ENCODE peak calls at places on chromosomes 11 and 22, in ten cellular contexts. E is IMR-90; D is AG04449; O is CD8-positive, alpha-beta T cell; R is fibroblast of pulmonary artery; J is A549; N is cardiac muscle cell; F is fibroblast of lung; K is bronchial epithelial cell; S is OCI-LY7. Q is an unnamed sample.

GRCh38 chr11:61587951-61588695 is 7.2 kb upstream of the SYT7 start:
- DNase-seq in R (no peak), D (no peak), S (peak), K (peak), E (no peak), F (no peak), O (peak), N (no peak), J (peak), Q (no peak)

GRCh38 chr11:44733877-44734276 is 7.1 kb downstream of the TSPAN18 start:
- DNase-seq in N (no peak), K (no peak), E (no peak), O (no peak), F (no peak), D (no peak), R (no peak), J (no peak), S (no peak), Q (no peak)

GRCh38 chr11:37695283-37695682 is 1097.2 kb upstream of the RAG2 start:
- DNase-seq in R (no peak), D (no peak), S (no peak), N (no peak), K (no peak), E (no peak), F (no peak), J (no peak), O (no peak), Q (no peak)

GRCh38 chr22:50600541-50600940 is at the start of gene MAPK8IP2:
- DNase-seq in S (no peak), R (no peak), O (no peak), E (no peak), K (no peak), D (no peak), N (no peak), J (no peak), F (no peak), Q (no peak)

GRCh38 chr11:9855579-9856260 is 191.8 kb downstream of the SWAP70 start:
- DNase-seq in S (peak), D (peak), F (no peak), K (no peak), J (no peak), N (no peak), O (no peak), R (no peak), E (peak), Q (no peak)

GRCh38 chr11:36376888-36377758 is 81.0 kb downstream of the PRR5L start:
- DNase-seq in F (no peak), J (peak), O (peak), S (no peak), R (peak), E (peak), N (peak), K (no peak), D (no peak), Q (no peak)

GRCh38 chr11:87779276-87780067 is 395.8 kb downstream of the RAB38 start:
- DNase-seq in R (no peak), J (no peak), S (no peak), F (no peak), K (no peak), E (no peak), O (no peak), N (no peak), D (no peak), Q (no peak)

GRCh38 chr22:40238425-40239344 is 61.0 kb downstream of the TNRC6B start:
- DNase-seq in J (peak), R (peak), K (peak), E (peak), S (no peak), D (peak), N (peak), O (no peak), F (peak), Q (peak)

GRCh38 chr11:126413843-126414405 is 58.4 kb downstream of the ST3GAL4 start:
- DNase-seq in K (no peak), S (no peak), E (no peak), J (no peak), O (no peak), R (no peak), N (no peak), D (no peak), F (no peak), Q (no peak)

GRCh38 chr11:61551630-61552029 is 29.2 kb downstream of the SYT7 start:
- DNase-seq in D (no peak), E (peak), N (peak), R (peak), F (peak), O (no peak), J (peak), S (no peak), K (no peak), Q (no peak)

GRCh38 chr22:21457023-21457787 is 10.0 kb upstream of the TMEM191C start:
- DNase-seq in F (peak), S (no peak), N (no peak), O (no peak), K (peak), R (no peak), E (peak), J (peak), D (no peak), Q (no peak)

GRCh38 chr22:25489947-25490346 is 74.5 kb upstream of the GRK3 start:
- DNase-seq in J (no peak), K (no peak), O (no peak), R (no peak), S (no peak), E (no peak), N (no peak), D (no peak), F (no peak), Q (no peak)

GRCh38 chr11:113603277-113604059 is 102.6 kb downstream of the TMPRSS5 start:
- DNase-seq in D (no peak), E (no peak), K (no peak), N (peak), O (no peak), J (no peak), R (peak), S (no peak), F (no peak), Q (no peak)

GRCh38 chr11:62601114-62601363 is 626 bp downstream of the MTA2 start:
- DNase-seq in O (peak), D (no peak), N (peak), R (peak), F (no peak), K (no peak), E (no peak), S (peak), J (no peak), Q (no peak)

GRCh38 chr22:17120281-17120680 is 879 bp downstream of the TMEM121B start:
- DNase-seq in K (no peak), O (peak), N (peak), J (no peak), R (peak), S (no peak), E (peak), F (peak), D (no peak), Q (no peak)

GRCh38 chr22:46969491-46969890 is 207.0 kb downstream of the TBC1D22A start:
- DNase-seq in N (no peak), K (no peak), E (no peak), F (no peak), S (no peak), J (no peak), R (no peak), D (no peak), O (no peak), Q (no peak)

GRCh38 chr11:66546368-66546965 is at the start of gene ACTN3:
- DNase-seq in K (no peak), J (no peak), S (no peak), O (no peak), F (peak), R (peak), N (peak), E (no peak), D (no peak), Q (peak)

GRCh38 chr11:127485541-127485940 is 485.0 kb upstream of the KIRREL3 start:
- DNase-seq in J (no peak), K (peak), O (no peak), N (peak), D (no peak), S (no peak), F (no peak), R (peak), E (no peak), Q (no peak)

GRCh38 chr22:20239951-20240773 is 28.0 kb downstream of the RTN4R start:
- DNase-seq in J (no peak), O (no peak), E (no peak), F (no peak), S (no peak), D (no peak), R (peak), K (no peak), N (peak), Q (no peak)

GRCh38 chr11:68388595-68389198 is 71.9 kb upstream of the PPP6R3 start:
- DNase-seq in D (no peak), K (no peak), R (no peak), J (no peak), O (no peak), F (no peak), N (no peak), E (no peak), S (no peak), Q (no peak)
- TF ChIP-seq CTCF in D (no peak), K (no peak), R (no peak), J (peak), O (no peak), F (no peak), N (no peak), E (no peak), S (no peak), Q (no peak)

DNA sequence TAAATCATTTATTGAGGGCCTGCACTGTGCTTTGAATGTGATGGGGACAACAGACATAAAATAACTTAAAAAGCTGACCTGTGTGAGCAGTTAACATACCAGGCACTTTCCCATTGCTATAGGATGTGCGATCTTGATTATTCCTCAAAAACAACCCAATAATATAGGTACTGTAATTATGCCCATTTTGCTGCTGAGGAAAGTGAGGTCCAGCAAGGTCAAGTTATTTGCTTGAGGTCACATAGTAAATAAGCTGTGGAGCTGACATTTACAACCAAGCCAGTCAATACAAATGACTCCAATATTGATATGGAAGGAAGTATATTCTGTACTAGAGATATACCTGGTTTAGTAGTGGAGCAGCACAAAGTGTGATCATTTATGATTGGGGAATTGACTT is 96.2 kb downstream of the TEAD1 start:
- DNase-seq in R (no peak), J (no peak), S (no peak), F (no peak), O (no peak), D (no peak), K (no peak), E (no peak), N (no peak), Q (no peak)
- H3K4me3 ChIP-seq in R (no peak), J (no peak), S (no peak), F (no peak), O (no peak), D (no peak), K (no peak), E (no peak), N (no peak), Q (no peak)

DNA sequence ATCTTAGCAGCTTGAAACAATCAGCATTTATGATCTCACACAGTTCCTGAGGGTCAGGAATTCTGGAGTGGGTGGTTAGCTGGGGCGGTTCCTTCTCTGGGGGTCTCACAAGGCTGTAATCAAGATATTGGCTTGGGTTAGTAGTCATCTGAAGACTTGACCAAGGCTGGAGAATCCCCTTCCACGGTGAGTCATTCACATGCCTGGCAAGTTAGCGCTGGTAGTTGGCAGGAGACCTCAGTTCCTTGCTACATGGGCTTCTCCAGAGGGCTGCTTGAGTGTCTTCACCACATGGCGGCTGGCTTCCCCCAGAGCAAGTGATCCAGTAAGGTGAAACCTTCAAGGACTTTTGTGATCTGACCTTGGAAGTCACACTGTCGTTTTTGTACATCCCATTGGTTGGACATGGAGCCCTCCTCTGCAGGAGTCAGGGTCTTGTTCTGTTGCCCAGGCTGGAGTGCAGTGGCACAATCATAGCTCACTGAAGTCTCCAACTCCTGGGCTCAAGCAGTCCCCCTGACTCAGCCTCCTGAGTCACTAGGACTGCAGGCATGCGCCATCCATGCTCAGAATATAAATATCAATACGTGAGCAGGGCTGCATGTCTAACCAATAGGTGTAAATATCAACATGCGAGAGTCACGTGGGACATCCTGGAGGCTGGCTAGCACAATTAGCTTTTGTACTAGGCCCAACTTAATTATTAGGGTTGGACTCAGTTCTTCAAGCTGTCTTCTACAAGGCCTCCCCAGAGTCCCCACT is 7.2 kb upstream of the NIPSNAP1 start:
- DNase-seq in K (peak), D (peak), N (peak), R (peak), J (peak), F (peak), S (no peak), E (peak), O (no peak), Q (peak)
- TF ChIP-seq CTCF in K (no peak), D (no peak), N (no peak), R (no peak), J (no peak), F (no peak), S (no peak), E (no peak), O (no peak), Q (no peak)

DNA sequence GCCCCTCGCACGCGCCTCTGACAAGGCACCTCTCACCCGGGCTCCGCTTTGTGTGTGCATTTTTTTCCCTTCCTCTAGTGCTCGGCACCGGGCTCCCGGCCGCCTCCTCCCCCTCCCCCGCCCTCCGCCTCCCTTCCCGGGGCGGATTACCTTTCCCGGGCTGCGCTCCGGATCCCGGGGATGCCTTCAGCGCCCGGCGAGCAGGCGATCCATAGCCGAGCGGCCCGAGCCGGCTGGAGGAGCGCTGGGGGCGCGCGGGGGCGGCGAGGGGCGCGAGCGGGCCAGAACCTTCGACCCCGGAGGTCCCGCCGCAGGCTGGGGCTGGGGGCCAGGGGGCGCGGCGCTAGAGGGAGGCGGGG is 282 bp downstream of the MPPED2 start:
- DNase-seq in D (no peak), N (peak), R (no peak), S (no peak), O (no peak), F (no peak), E (no peak), K (no peak), J (no peak), Q (no peak)
- H3K4me3 ChIP-seq in D (peak), N (peak), R (peak), S (no peak), O (no peak), F (no peak), E (peak), K (peak), J (peak), Q (no peak)

DNA sequence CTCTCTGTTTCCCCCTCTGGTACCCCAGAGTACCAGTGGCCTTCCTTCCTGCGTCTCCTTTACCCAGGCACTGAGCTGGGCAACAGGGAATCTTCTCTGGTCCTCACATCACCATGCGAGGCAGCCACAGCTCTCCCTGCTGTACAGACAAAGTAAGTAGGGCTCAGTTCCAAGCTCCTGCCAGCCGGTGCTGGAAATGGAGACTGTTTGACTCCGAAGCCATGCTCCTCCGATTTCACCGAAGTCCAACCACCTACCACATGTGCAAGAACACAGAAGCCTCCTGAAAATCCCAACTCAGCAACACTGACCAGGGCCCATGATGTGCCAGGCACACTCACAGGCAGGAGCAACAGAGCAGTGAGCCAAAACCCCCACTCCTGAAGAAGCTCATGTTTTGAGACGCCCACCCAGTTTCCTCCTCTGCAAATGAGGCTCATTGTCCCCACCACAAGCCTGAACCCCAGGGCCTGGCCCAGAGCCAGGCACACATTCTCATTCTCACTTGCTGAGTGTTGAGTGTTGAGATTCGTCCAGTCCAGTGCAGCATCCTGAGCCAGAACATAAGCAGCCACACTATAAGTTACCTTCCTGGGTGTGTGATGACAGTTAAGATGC is 156.0 kb downstream of the MPPED1 start:
- DNase-seq in R (no peak), O (no peak), D (no peak), N (peak), S (no peak), J (no peak), F (no peak), K (no peak), E (no peak), Q (no peak)
- TF ChIP-seq CTCF in R (no peak), O (no peak), D (no peak), N (no peak), S (no peak), J (no peak), F (no peak), K (no peak), E (no peak), Q (no peak)

DNA sequence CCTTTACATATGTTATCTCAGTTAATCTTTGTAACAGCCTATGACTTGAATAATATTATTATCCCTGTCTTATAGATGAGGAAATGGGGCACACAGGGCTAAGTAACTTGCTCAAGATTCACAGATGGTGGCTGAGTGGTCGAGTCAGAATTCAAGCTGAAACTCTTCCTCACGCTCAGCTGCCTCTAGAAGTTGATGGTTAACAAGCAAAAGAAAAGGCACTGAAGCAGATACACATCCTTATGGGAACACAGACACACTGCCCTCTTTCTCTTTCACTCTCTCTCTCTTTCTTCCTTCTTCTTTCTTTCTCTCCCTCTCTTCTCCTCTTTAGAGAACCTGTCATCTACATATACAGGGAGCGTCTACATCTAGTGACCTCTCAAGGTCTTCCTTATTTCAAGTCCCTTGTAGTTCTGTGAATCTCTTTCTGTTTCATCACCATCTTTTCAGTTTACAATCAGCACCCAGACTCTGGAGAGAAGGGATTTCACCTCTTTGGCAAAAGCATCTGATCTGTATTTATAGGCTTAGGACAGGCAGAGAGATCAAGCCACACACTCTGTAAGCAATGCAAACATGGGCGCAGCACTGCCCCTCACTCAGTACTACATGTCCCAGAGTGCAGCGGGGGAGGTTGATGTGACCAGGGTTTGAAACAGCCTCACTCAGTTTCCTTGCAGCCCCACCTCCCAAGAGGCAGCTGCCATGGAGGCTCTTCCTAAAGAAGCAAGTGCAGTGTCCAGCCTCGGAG is 75.7 kb downstream of the GRAMD1B start:
- DNase-seq in S (no peak), F (no peak), R (no peak), O (no peak), E (no peak), K (no peak), N (no peak), D (no peak), J (no peak), Q (no peak)
- H3K4me3 ChIP-seq in S (no peak), F (no peak), R (no peak), O (no peak), E (no peak), K (no peak), N (no peak), D (no peak), J (no peak), Q (no peak)

GRCh38 chr11:1776944-1777715 is 13.4 kb upstream of the CTSD start:
- DNase-seq in N (no peak), J (no peak), K (no peak), S (no peak), D (no peak), O (no peak), E (no peak), R (no peak), F (no peak), Q (no peak)

GRCh38 chr11:1773131-1773510 is 9.4 kb upstream of the CTSD start:
- DNase-seq in J (no peak), F (no peak), D (no peak), R (no peak), N (no peak), O (no peak), E (no peak), K (no peak), S (no peak), Q (no peak)

GRCh38 chr11:1776331-1776851 is 12.7 kb upstream of the CTSD start:
- DNase-seq in K (no peak), N (no peak), O (no peak), S (no peak), J (no peak), E (no peak), R (no peak), D (no peak), F (no peak), Q (no peak)

GRCh38 chr11:1773711-1774550 is 10.2 kb upstream of the CTSD start:
- DNase-seq in R (no peak), O (no peak), K (no peak), N (no peak), S (no peak), F (no peak), J (no peak), D (no peak), E (no peak), Q (no peak)

GRCh38 chr11:1774886-1775285 is 11.2 kb upstream of the CTSD start:
- DNase-seq in S (no peak), J (no peak), O (no peak), K (no peak), N (no peak), D (no peak), E (no peak), F (no peak), R (no peak), Q (no peak)
- TF ChIP-seq CTCF in S (no peak), J (no peak), O (no peak), K (no peak), N (no peak), D (no peak), E (no peak), F (no peak), R (no peak), Q (no peak)